ENCODE peak calls at places on chromosome 20, in six cellular contexts. One of them, this sample, is unnamed.

GRCh38 chr20:61297491-61297890 is 45.4 kb downstream of the CDH4 start:
- DNase-seq in HuH-7.5: no peak
- DNase-seq in NCI-H2171 treated with DMSO at 0.1 percent for 48 hours: no peak
- DNase-seq in mesendoderm: no peak
- DNase-seq in amniotic stem cell: no peak
- DNase-seq in NCI-H446: no peak
- DNase-seq in this sample: no peak

GRCh38 chr20:5181955-5182354 is 55.1 kb downstream of the CDS2 start:
- DNase-seq in HuH-7.5: no peak
- DNase-seq in NCI-H2171 treated with DMSO at 0.1 percent for 48 hours: no peak
- DNase-seq in mesendoderm: no peak
- DNase-seq in amniotic stem cell: no peak
- DNase-seq in NCI-H446: no peak
- DNase-seq in this sample: no peak

GRCh38 chr20:17262786-17263185 is 35.9 kb downstream of the PCSK2 start:
- DNase-seq in HuH-7.5: no peak
- DNase-seq in NCI-H2171 treated with DMSO at 0.1 percent for 48 hours: no peak
- DNase-seq in mesendoderm: no peak
- DNase-seq in amniotic stem cell: no peak
- DNase-seq in NCI-H446: no peak
- DNase-seq in this sample: no peak

GRCh38 chr20:20211274-20211987 is 156.5 kb upstream of the INSM1 start:
- DNase-seq in HuH-7.5: no peak
- DNase-seq in NCI-H2171 treated with DMSO at 0.1 percent for 48 hours: peak
- DNase-seq in mesendoderm: no peak
- DNase-seq in amniotic stem cell: no peak
- DNase-seq in NCI-H446: no peak
- DNase-seq in this sample: no peak

GRCh38 chr20:10524643-10525042 is 89.5 kb downstream of the SLX4IP start:
- DNase-seq in HuH-7.5: no peak
- DNase-seq in NCI-H2171 treated with DMSO at 0.1 percent for 48 hours: no peak
- DNase-seq in mesendoderm: peak
- DNase-seq in amniotic stem cell: no peak
- DNase-seq in NCI-H446: no peak
- DNase-seq in this sample: no peak

GRCh38 chr20:62953839-62954703 is 1.6 kb downstream of the SLC17A9 start:
- DNase-seq in HuH-7.5: peak
- DNase-seq in NCI-H2171 treated with DMSO at 0.1 percent for 48 hours: peak
- DNase-seq in mesendoderm: peak
- DNase-seq in amniotic stem cell: no peak
- DNase-seq in NCI-H446: no peak
- DNase-seq in this sample: peak

GRCh38 chr20:49635171-49635570 is 67.2 kb upstream of the PTGIS start:
- DNase-seq in HuH-7.5: no peak
- DNase-seq in NCI-H2171 treated with DMSO at 0.1 percent for 48 hours: no peak
- DNase-seq in mesendoderm: no peak
- DNase-seq in amniotic stem cell: no peak
- DNase-seq in NCI-H446: no peak
- DNase-seq in this sample: peak

GRCh38 chr20:39108746-39109145 is 146.6 kb downstream of the DHX35 start:
- DNase-seq in HuH-7.5: no peak
- DNase-seq in NCI-H2171 treated with DMSO at 0.1 percent for 48 hours: no peak
- DNase-seq in mesendoderm: peak
- DNase-seq in amniotic stem cell: no peak
- DNase-seq in NCI-H446: no peak
- DNase-seq in this sample: no peak

GRCh38 chr20:57433658-57434389 is 42.6 kb downstream of the RBM38 start:
- DNase-seq in HuH-7.5: no peak
- DNase-seq in NCI-H2171 treated with DMSO at 0.1 percent for 48 hours: no peak
- DNase-seq in mesendoderm: peak
- DNase-seq in amniotic stem cell: no peak
- DNase-seq in NCI-H446: no peak
- DNase-seq in this sample: no peak

GRCh38 chr20:25076731-25077609 is 5.0 kb downstream of the VSX1 start:
- DNase-seq in HuH-7.5: peak
- DNase-seq in NCI-H2171 treated with DMSO at 0.1 percent for 48 hours: peak
- DNase-seq in mesendoderm: no peak
- DNase-seq in amniotic stem cell: no peak
- DNase-seq in NCI-H446: no peak
- DNase-seq in this sample: peak

GRCh38 chr20:57654363-57654997 is 34.3 kb upstream of the ZBP1 start:
- DNase-seq in HuH-7.5: peak
- DNase-seq in NCI-H2171 treated with DMSO at 0.1 percent for 48 hours: peak
- DNase-seq in mesendoderm: peak
- DNase-seq in amniotic stem cell: no peak
- DNase-seq in NCI-H446: no peak
- DNase-seq in this sample: peak

GRCh38 chr20:7171911-7172310 is 404.4 kb downstream of the BMP2 start:
- DNase-seq in HuH-7.5: no peak
- DNase-seq in NCI-H2171 treated with DMSO at 0.1 percent for 48 hours: no peak
- DNase-seq in mesendoderm: peak
- DNase-seq in amniotic stem cell: no peak
- DNase-seq in NCI-H446: no peak
- DNase-seq in this sample: no peak

GRCh38 chr20:31537116-31537858 is 23.0 kb downstream of the HM13 start:
- DNase-seq in HuH-7.5: no peak
- DNase-seq in NCI-H2171 treated with DMSO at 0.1 percent for 48 hours: peak
- DNase-seq in mesendoderm: no peak
- DNase-seq in amniotic stem cell: no peak
- DNase-seq in NCI-H446: no peak
- DNase-seq in this sample: no peak

GRCh38 chr20:51985013-51985415 is 182.7 kb upstream of the SALL4 start:
- DNase-seq in HuH-7.5: peak
- DNase-seq in NCI-H2171 treated with DMSO at 0.1 percent for 48 hours: peak
- DNase-seq in mesendoderm: peak
- DNase-seq in amniotic stem cell: peak
- DNase-seq in NCI-H446: no peak
- DNase-seq in this sample: peak

GRCh38 chr20:32577023-32577422 is 8.1 kb downstream of the NOL4L start:
- DNase-seq in HuH-7.5: no peak
- DNase-seq in NCI-H2171 treated with DMSO at 0.1 percent for 48 hours: no peak
- DNase-seq in mesendoderm: no peak
- DNase-seq in amniotic stem cell: no peak
- DNase-seq in NCI-H446: no peak
- DNase-seq in this sample: no peak

GRCh38 chr20:39111359-39112195 is 149.4 kb downstream of the DHX35 start:
- DNase-seq in HuH-7.5: no peak
- DNase-seq in NCI-H2171 treated with DMSO at 0.1 percent for 48 hours: no peak
- DNase-seq in mesendoderm: no peak
- DNase-seq in amniotic stem cell: no peak
- DNase-seq in NCI-H446: no peak
- DNase-seq in this sample: no peak

GRCh38 chr20:17225891-17226409 is 890 bp upstream of the PCSK2 start:
- DNase-seq in HuH-7.5: no peak
- DNase-seq in NCI-H2171 treated with DMSO at 0.1 percent for 48 hours: peak
- DNase-seq in mesendoderm: peak
- DNase-seq in amniotic stem cell: no peak
- DNase-seq in NCI-H446: no peak
- DNase-seq in this sample: no peak

GRCh38 chr20:44120676-44121425 is 66.1 kb downstream of the JPH2 start:
- DNase-seq in HuH-7.5: no peak
- DNase-seq in NCI-H2171 treated with DMSO at 0.1 percent for 48 hours: no peak
- DNase-seq in mesendoderm: no peak
- DNase-seq in amniotic stem cell: no peak
- DNase-seq in NCI-H446: no peak
- DNase-seq in this sample: no peak

GRCh38 chr20:33165416-33166055 is 2.4 kb upstream of the BPIFA2 start:
- DNase-seq in HuH-7.5: no peak
- DNase-seq in NCI-H2171 treated with DMSO at 0.1 percent for 48 hours: peak
- DNase-seq in mesendoderm: no peak
- DNase-seq in amniotic stem cell: no peak
- DNase-seq in NCI-H446: no peak
- DNase-seq in this sample: no peak

GRCh38 chr20:31670371-31671228 is 32.9 kb downstream of the COX4I2 start:
- DNase-seq in HuH-7.5: no peak
- DNase-seq in NCI-H2171 treated with DMSO at 0.1 percent for 48 hours: no peak
- DNase-seq in mesendoderm: peak
- DNase-seq in amniotic stem cell: no peak
- DNase-seq in NCI-H446: no peak
- DNase-seq in this sample: peak

GRCh38 chr20:4190792-4191519 is 175.6 kb upstream of the RNF24 start:
- DNase-seq in HuH-7.5: no peak
- DNase-seq in NCI-H2171 treated with DMSO at 0.1 percent for 48 hours: peak
- DNase-seq in mesendoderm: no peak
- DNase-seq in amniotic stem cell: no peak
- DNase-seq in NCI-H446: no peak
- DNase-seq in this sample: no peak

GRCh38 chr20:46031701-46032254 is 2.8 kb downstream of the SLC12A5 start:
- DNase-seq in HuH-7.5: no peak
- DNase-seq in NCI-H2171 treated with DMSO at 0.1 percent for 48 hours: peak
- DNase-seq in mesendoderm: peak
- DNase-seq in amniotic stem cell: no peak
- DNase-seq in NCI-H446: peak
- DNase-seq in this sample: no peak

GRCh38 chr20:43944653-43945235 is 30.1 kb downstream of the TOX2 start:
- DNase-seq in HuH-7.5: no peak
- DNase-seq in NCI-H2171 treated with DMSO at 0.1 percent for 48 hours: no peak
- DNase-seq in mesendoderm: no peak
- DNase-seq in amniotic stem cell: no peak
- DNase-seq in NCI-H446: no peak
- DNase-seq in this sample: no peak

GRCh38 chr20:58309607-58310290 is at the start of gene RAB22A:
- DNase-seq in HuH-7.5: peak
- DNase-seq in NCI-H2171 treated with DMSO at 0.1 percent for 48 hours: peak
- DNase-seq in mesendoderm: peak
- DNase-seq in amniotic stem cell: peak
- DNase-seq in NCI-H446: peak
- DNase-seq in this sample: peak

GRCh38 chr20:49672109-49672681 is 41.5 kb downstream of the B4GALT5 start:
- DNase-seq in HuH-7.5: no peak
- DNase-seq in NCI-H2171 treated with DMSO at 0.1 percent for 48 hours: peak
- DNase-seq in mesendoderm: no peak
- DNase-seq in amniotic stem cell: no peak
- DNase-seq in NCI-H446: no peak
- DNase-seq in this sample: no peak

GRCh38 chr20:41119593-41120561 is 17.5 kb upstream of the PLCG1 start:
- DNase-seq in HuH-7.5: no peak
- DNase-seq in NCI-H2171 treated with DMSO at 0.1 percent for 48 hours: no peak
- DNase-seq in mesendoderm: no peak
- DNase-seq in amniotic stem cell: no peak
- DNase-seq in NCI-H446: no peak
- DNase-seq in this sample: no peak

This sample was measured in uterus.